ENCODE peak calls at places on chromosomes 5 and 9, in seven cellular contexts. One of them, this sample, is unnamed.

GRCh38 chr5:72325566-72326297 is 5.6 kb downstream of the PTCD2 start:
- DNase-seq in right cardiac atrium: no peak
- DNase-seq in activated naive CD4-positive, alpha-beta T cell treated with Interleukin-2 at 50 U/mL for 16 hours: no peak
- DNase-seq in stimulated activated CD8-positive, alpha-beta memory T cell treated with anti-CD3 and anti-CD28 coated beads, Interleukin-15, amount 100 ng/mL, for 48 hours: no peak
- DNase-seq in left ventricle myocardium inferior: no peak
- DNase-seq in COR-L47: no peak
- DNase-seq in heart left ventricle: no peak
- DNase-seq in this sample: no peak

GRCh38 chr9:35689601-35690446 is at the start of gene TPM2:
- DNase-seq in right cardiac atrium: peak
- DNase-seq in heart left ventricle: peak
- DNase-seq in left ventricle myocardium inferior: peak
- DNase-seq in stimulated activated CD8-positive, alpha-beta memory T cell treated with anti-CD3 and anti-CD28 coated beads, Interleukin-15, amount 100 ng/mL, for 48 hours: no peak
- DNase-seq in activated naive CD4-positive, alpha-beta T cell treated with Interleukin-2 at 50 U/mL for 16 hours: no peak
- DNase-seq in COR-L47: no peak
- DNase-seq in this sample: peak

GRCh38 chr5:131848662-131849061 is 51.8 kb upstream of the FNIP1 start:
- DNase-seq in stimulated activated CD8-positive, alpha-beta memory T cell treated with anti-CD3 and anti-CD28 coated beads, Interleukin-15, amount 100 ng/mL, for 48 hours: no peak
- DNase-seq in left ventricle myocardium inferior: no peak
- DNase-seq in heart left ventricle: no peak
- DNase-seq in activated naive CD4-positive, alpha-beta T cell treated with Interleukin-2 at 50 U/mL for 16 hours: no peak
- DNase-seq in COR-L47: no peak
- DNase-seq in right cardiac atrium: no peak
- DNase-seq in this sample: no peak

GRCh38 chr5:19855929-19856328 is 132.1 kb downstream of the CDH18 start:
- DNase-seq in COR-L47: no peak
- DNase-seq in right cardiac atrium: no peak
- DNase-seq in stimulated activated CD8-positive, alpha-beta memory T cell treated with anti-CD3 and anti-CD28 coated beads, Interleukin-15, amount 100 ng/mL, for 48 hours: no peak
- DNase-seq in left ventricle myocardium inferior: no peak
- DNase-seq in activated naive CD4-positive, alpha-beta T cell treated with Interleukin-2 at 50 U/mL for 16 hours: no peak
- DNase-seq in heart left ventricle: no peak
- DNase-seq in this sample: no peak

GRCh38 chr5:169286572-169287325 is 14.2 kb downstream of the SLIT3 start:
- DNase-seq in activated naive CD4-positive, alpha-beta T cell treated with Interleukin-2 at 50 U/mL for 16 hours: no peak
- DNase-seq in right cardiac atrium: peak
- DNase-seq in heart left ventricle: peak
- DNase-seq in left ventricle myocardium inferior: peak
- DNase-seq in stimulated activated CD8-positive, alpha-beta memory T cell treated with anti-CD3 and anti-CD28 coated beads, Interleukin-15, amount 100 ng/mL, for 48 hours: no peak
- DNase-seq in COR-L47: no peak
- DNase-seq in this sample: peak

GRCh38 chr5:60763061-60763460 is 63.1 kb upstream of the DEPDC1B start:
- DNase-seq in left ventricle myocardium inferior: no peak
- DNase-seq in activated naive CD4-positive, alpha-beta T cell treated with Interleukin-2 at 50 U/mL for 16 hours: no peak
- DNase-seq in stimulated activated CD8-positive, alpha-beta memory T cell treated with anti-CD3 and anti-CD28 coated beads, Interleukin-15, amount 100 ng/mL, for 48 hours: no peak
- DNase-seq in right cardiac atrium: no peak
- DNase-seq in COR-L47: no peak
- DNase-seq in heart left ventricle: no peak
- DNase-seq in this sample: no peak

GRCh38 chr9:129930743-129931142 is 95.5 kb downstream of the USP20 start:
- DNase-seq in COR-L47: no peak
- DNase-seq in heart left ventricle: no peak
- DNase-seq in left ventricle myocardium inferior: no peak
- DNase-seq in activated naive CD4-positive, alpha-beta T cell treated with Interleukin-2 at 50 U/mL for 16 hours: no peak
- DNase-seq in right cardiac atrium: no peak
- DNase-seq in stimulated activated CD8-positive, alpha-beta memory T cell treated with anti-CD3 and anti-CD28 coated beads, Interleukin-15, amount 100 ng/mL, for 48 hours: no peak
- DNase-seq in this sample: no peak

GRCh38 chr5:176965633-176966032 is 40.9 kb downstream of the UIMC1 start:
- DNase-seq in left ventricle myocardium inferior: no peak
- DNase-seq in COR-L47: no peak
- DNase-seq in stimulated activated CD8-positive, alpha-beta memory T cell treated with anti-CD3 and anti-CD28 coated beads, Interleukin-15, amount 100 ng/mL, for 48 hours: no peak
- DNase-seq in heart left ventricle: no peak
- DNase-seq in activated naive CD4-positive, alpha-beta T cell treated with Interleukin-2 at 50 U/mL for 16 hours: no peak
- DNase-seq in right cardiac atrium: no peak
- DNase-seq in this sample: no peak

GRCh38 chr9:138064547-138064946 is 187.0 kb downstream of the CACNA1B start:
- DNase-seq in left ventricle myocardium inferior: no peak
- DNase-seq in right cardiac atrium: no peak
- DNase-seq in heart left ventricle: no peak
- DNase-seq in COR-L47: no peak
- DNase-seq in activated naive CD4-positive, alpha-beta T cell treated with Interleukin-2 at 50 U/mL for 16 hours: no peak
- DNase-seq in stimulated activated CD8-positive, alpha-beta memory T cell treated with anti-CD3 and anti-CD28 coated beads, Interleukin-15, amount 100 ng/mL, for 48 hours: no peak
- DNase-seq in this sample: no peak

GRCh38 chr9:135137398-135137832 is 49.9 kb downstream of the OLFM1 start:
- DNase-seq in stimulated activated CD8-positive, alpha-beta memory T cell treated with anti-CD3 and anti-CD28 coated beads, Interleukin-15, amount 100 ng/mL, for 48 hours: no peak
- DNase-seq in right cardiac atrium: no peak
- DNase-seq in left ventricle myocardium inferior: no peak
- DNase-seq in heart left ventricle: no peak
- DNase-seq in COR-L47: no peak
- DNase-seq in activated naive CD4-positive, alpha-beta T cell treated with Interleukin-2 at 50 U/mL for 16 hours: no peak
- DNase-seq in this sample: no peak

GRCh38 chr9:37284631-37285030 is 137.9 kb upstream of the GRHPR start:
- DNase-seq in right cardiac atrium: no peak
- DNase-seq in activated naive CD4-positive, alpha-beta T cell treated with Interleukin-2 at 50 U/mL for 16 hours: no peak
- DNase-seq in COR-L47: no peak
- DNase-seq in stimulated activated CD8-positive, alpha-beta memory T cell treated with anti-CD3 and anti-CD28 coated beads, Interleukin-15, amount 100 ng/mL, for 48 hours: no peak
- DNase-seq in left ventricle myocardium inferior: no peak
- DNase-seq in heart left ventricle: no peak
- DNase-seq in this sample: no peak

GRCh38 chr5:142206801-142207200 is 98.2 kb downstream of the NDFIP1 start:
- DNase-seq in COR-L47: no peak
- DNase-seq in right cardiac atrium: no peak
- DNase-seq in stimulated activated CD8-positive, alpha-beta memory T cell treated with anti-CD3 and anti-CD28 coated beads, Interleukin-15, amount 100 ng/mL, for 48 hours: no peak
- DNase-seq in activated naive CD4-positive, alpha-beta T cell treated with Interleukin-2 at 50 U/mL for 16 hours: no peak
- DNase-seq in heart left ventricle: no peak
- DNase-seq in left ventricle myocardium inferior: no peak
- DNase-seq in this sample: no peak

GRCh38 chr9:78044189-78044588 is 12.6 kb upstream of the GNAQ start:
- DNase-seq in activated naive CD4-positive, alpha-beta T cell treated with Interleukin-2 at 50 U/mL for 16 hours: no peak
- DNase-seq in right cardiac atrium: no peak
- DNase-seq in heart left ventricle: no peak
- DNase-seq in left ventricle myocardium inferior: no peak
- DNase-seq in COR-L47: peak
- DNase-seq in stimulated activated CD8-positive, alpha-beta memory T cell treated with anti-CD3 and anti-CD28 coated beads, Interleukin-15, amount 100 ng/mL, for 48 hours: no peak
- DNase-seq in this sample: no peak

GRCh38 chr5:59356813-59357381 is 536.6 kb downstream of the PDE4D start:
- DNase-seq in COR-L47: no peak
- DNase-seq in activated naive CD4-positive, alpha-beta T cell treated with Interleukin-2 at 50 U/mL for 16 hours: no peak
- DNase-seq in right cardiac atrium: peak
- DNase-seq in stimulated activated CD8-positive, alpha-beta memory T cell treated with anti-CD3 and anti-CD28 coated beads, Interleukin-15, amount 100 ng/mL, for 48 hours: no peak
- DNase-seq in left ventricle myocardium inferior: peak
- DNase-seq in heart left ventricle: peak
- DNase-seq in this sample: peak